ENCODE peak calls at places on chromosomes 4 and X, in nine cellular contexts. T, W, G, V, B, I, S, K and L are unnamed samples.

GRCh38 chr4:34486964-34487363 is 1757.3 kb downstream of the ARAP2 start:
- DNase-seq in K (no peak), I (no peak), V (no peak), G (no peak), T (no peak), W (no peak), B (no peak), S (no peak), L (no peak)

GRCh38 chr4:8852118-8852704 is 19.4 kb downstream of the HMX1 start:
- DNase-seq in W (no peak), T (no peak), B (no peak), I (no peak), V (no peak), G (no peak), K (no peak), S (no peak), L (no peak)

GRCh38 chr4:68021185-68021584 is 57.9 kb upstream of the TMPRSS11A start:
- DNase-seq in V (peak; percentile 36), W (no peak), S (no peak), T (no peak), G (no peak), B (peak; percentile 92), I (no peak), K (no peak), L (no peak)

GRCh38 chrX:46582964-46583363 is 9.4 kb downstream of the CHST7 start:
- DNase-seq in I (no peak), S (no peak), V (peak; percentile 86), K (no peak), W (peak; percentile 81), T (peak; percentile 15), G (peak; percentile 43), B (peak; percentile 50), L (no peak)

GRCh38 chrX:115503099-115503498 is 57.9 kb upstream of the PLS3 start:
- DNase-seq in I (no peak), S (no peak), V (no peak), G (no peak), W (no peak), B (no peak), K (no peak), T (no peak), L (no peak)

GRCh38 chrX:45788315-45788714 is 587.6 kb upstream of the DIPK2B start:
- DNase-seq in G (no peak), W (no peak), K (no peak), B (no peak), I (no peak), V (no peak), S (no peak), T (no peak), L (no peak)

GRCh38 chr4:147289181-147289580 is 191.7 kb upstream of the EDNRA start:
- DNase-seq in W (no peak), V (peak; percentile 16), K (no peak), T (no peak), G (no peak), S (no peak), B (peak; percentile 21), I (no peak), L (no peak)

GRCh38 chr4:7831330-7831729 is 108.3 kb downstream of the AFAP1 start:
- DNase-seq in S (peak; percentile 74), W (peak; percentile 76), I (peak; percentile 66), T (no peak), V (peak; percentile 85), G (no peak), K (peak; percentile 29), B (no peak), L (peak; percentile 70)

GRCh38 chrX:147550217-147550616 is 361.5 kb upstream of the FMR1 start:
- DNase-seq in G (no peak), W (no peak), T (peak; percentile 77), S (no peak), K (no peak), V (no peak), B (peak; percentile 32), I (peak; percentile 25), L (no peak)

GRCh38 chr4:104728380-104729122 is 233.9 kb upstream of the CXXC4 start:
- DNase-seq in K (no peak), G (peak; percentile 23), S (no peak), T (no peak), V (peak; percentile 95), B (peak; percentile 97), W (peak; percentile 47), I (no peak), L (peak; percentile 63)

GRCh38 chrX:57481514-57481913 is 110.3 kb upstream of the ZXDB start:
- DNase-seq in T (no peak), K (no peak), I (no peak), S (no peak), G (no peak), B (no peak), W (no peak), V (no peak), L (no peak)

GRCh38 chr4:168095776-168096443 is 3.6 kb downstream of the ANXA10 start:
- DNase-seq in B (no peak), K (no peak), V (peak; percentile 26), S (no peak), W (no peak), G (no peak), T (no peak), I (no peak), L (no peak)

GRCh38 chrX:14865201-14865600 is 7.7 kb downstream of the FANCB start:
- DNase-seq in V (peak; percentile 7), T (no peak), G (no peak), K (no peak), B (no peak), S (no peak), W (no peak), I (no peak), L (peak; percentile 43)